ENCODE peak calls at places on chromosomes 16 and 17, in nine cellular contexts. B is cardiac fibroblast; G is neural progenitor cell; M is BJ; Q is brain microvascular endothelial cell; A is mucosa of descending colon; C is effector memory CD4-positive, alpha-beta T cell; J is astrocyte of the cerebellum; T is GM23338. V is an unnamed sample.

GRCh38 chr17:58205936-58206335 is 13.1 kb downstream of the MKS1 start:
- DNase-seq in B (no peak), G (no peak), M (no peak), Q (no peak), A (no peak), C (no peak), J (no peak), T (no peak), V (no peak)

GRCh38 chr17:30225112-30225511 is 10.4 kb downstream of the SLC6A4 start:
- DNase-seq in B (no peak), G (no peak), M (no peak), Q (no peak), A (no peak), C (no peak), J (no peak), T (no peak), V (no peak)

GRCh38 chr16:401468-402348 is at the start of gene DECR2:
- DNase-seq in B (peak), G (peak), M (peak), Q (peak), A (peak), C (peak), J (peak), T (peak), V (peak)

GRCh38 chr17:17352836-17353624 is 49.9 kb downstream of the NT5M start:
- DNase-seq in B (no peak), G (no peak), M (no peak), Q (no peak), A (no peak), C (no peak), J (no peak), T (no peak), V (no peak)

GRCh38 chr16:27518226-27518625 is 31.5 kb downstream of the GTF3C1 start:
- DNase-seq in B (no peak), G (no peak), M (no peak), Q (no peak), A (no peak), C (no peak), J (no peak), T (no peak), V (no peak)

GRCh38 chr16:14300631-14301149 is 229.6 kb downstream of the MRTFB start:
- DNase-seq in B (peak), G (peak), M (no peak), Q (peak), A (peak), C (no peak), J (peak), T (peak), V (no peak)

GRCh38 chr16:57091200-57091989 is 988 bp upstream of the CPNE2 start:
- DNase-seq in B (peak), G (peak), M (no peak), Q (peak), A (peak), C (no peak), J (no peak), T (peak), V (no peak)

GRCh38 chr17:44932526-44933097 is 15.0 kb downstream of the KIF18B start:
- DNase-seq in B (no peak), G (no peak), M (no peak), Q (no peak), A (no peak), C (no peak), J (no peak), T (no peak), V (no peak)

GRCh38 chr16:12794486-12795399 is 8.9 kb downstream of the CPPED1 start:
- DNase-seq in B (no peak), G (no peak), M (no peak), Q (no peak), A (no peak), C (no peak), J (no peak), T (peak), V (peak)

GRCh38 chr16:31079342-31079944 is 5.2 kb downstream of the ZNF646 start:
- DNase-seq in B (no peak), G (no peak), M (no peak), Q (no peak), A (no peak), C (no peak), J (no peak), T (no peak), V (no peak)

GRCh38 chr17:75821552-75821951 is 22.7 kb downstream of the UNC13D start:
- DNase-seq in B (no peak), G (no peak), M (no peak), Q (no peak), A (no peak), C (no peak), J (no peak), T (no peak), V (no peak)

GRCh38 chr17:80770881-80771611 is 220.6 kb upstream of the CHMP6 start:
- DNase-seq in B (no peak), G (no peak), M (no peak), Q (no peak), A (no peak), C (no peak), J (no peak), T (no peak), V (no peak)

GRCh38 chr16:9053006-9053601 is 38.3 kb upstream of the HAPSTR1 start:
- DNase-seq in B (peak), G (peak), M (no peak), Q (peak), A (no peak), C (no peak), J (peak), T (peak), V (no peak)

GRCh38 chr17:51636291-51636690 is 375.9 kb downstream of the UTP18 start:
- DNase-seq in B (no peak), G (peak), M (no peak), Q (no peak), A (no peak), C (no peak), J (no peak), T (peak), V (no peak)

GRCh38 chr16:22732315-22732840 is 81.6 kb upstream of the HS3ST2 start:
- DNase-seq in B (no peak), G (no peak), M (no peak), Q (no peak), A (no peak), C (no peak), J (no peak), T (no peak), V (no peak)

GRCh38 chr17:50176559-50177471 is 11.0 kb downstream of the SGCA start:
- DNase-seq in B (peak), G (no peak), M (no peak), Q (peak), A (no peak), C (no peak), J (no peak), T (no peak), V (no peak)

GRCh38 chr17:16486373-16487250 is 5.4 kb downstream of the LRRC75A start:
- DNase-seq in B (peak), G (peak), M (peak), Q (peak), A (peak), C (no peak), J (peak), T (peak), V (no peak)

GRCh38 chr16:66731101-66731500 is 20.3 kb downstream of the DYNC1LI2 start:
- DNase-seq in B (no peak), G (no peak), M (no peak), Q (no peak), A (no peak), C (no peak), J (no peak), T (no peak), V (no peak)

GRCh38 chr16:67277999-67278772 is 1.1 kb upstream of the PLEKHG4 start:
- DNase-seq in B (peak), G (no peak), M (peak), Q (peak), A (peak), C (no peak), J (peak), T (peak), V (peak)

GRCh38 chr16:61915569-61915968 is 120.7 kb downstream of the CDH8 start:
- DNase-seq in B (no peak), G (no peak), M (no peak), Q (no peak), A (no peak), C (no peak), J (no peak), T (no peak), V (no peak)

GRCh38 chr16:79437764-79438728 is 162.5 kb downstream of the MAF start:
- DNase-seq in B (no peak), G (peak), M (no peak), Q (peak), A (no peak), C (no peak), J (peak), T (peak), V (no peak)

GRCh38 chr17:51499906-51500305 is 239.6 kb downstream of the UTP18 start:
- DNase-seq in B (no peak), G (no peak), M (no peak), Q (no peak), A (no peak), C (no peak), J (no peak), T (no peak), V (no peak)

GRCh38 chr17:55577687-55578086 is 66.4 kb upstream of the SMIM36 start:
- DNase-seq in B (no peak), G (no peak), M (no peak), Q (peak), A (peak), C (peak), J (no peak), T (no peak), V (no peak)
- H3K4me3 ChIP-seq in B (no peak), G (no peak), M (no peak), Q (peak), A (no peak), C (peak), J (no peak), T (no peak), V (no peak)

DNA sequence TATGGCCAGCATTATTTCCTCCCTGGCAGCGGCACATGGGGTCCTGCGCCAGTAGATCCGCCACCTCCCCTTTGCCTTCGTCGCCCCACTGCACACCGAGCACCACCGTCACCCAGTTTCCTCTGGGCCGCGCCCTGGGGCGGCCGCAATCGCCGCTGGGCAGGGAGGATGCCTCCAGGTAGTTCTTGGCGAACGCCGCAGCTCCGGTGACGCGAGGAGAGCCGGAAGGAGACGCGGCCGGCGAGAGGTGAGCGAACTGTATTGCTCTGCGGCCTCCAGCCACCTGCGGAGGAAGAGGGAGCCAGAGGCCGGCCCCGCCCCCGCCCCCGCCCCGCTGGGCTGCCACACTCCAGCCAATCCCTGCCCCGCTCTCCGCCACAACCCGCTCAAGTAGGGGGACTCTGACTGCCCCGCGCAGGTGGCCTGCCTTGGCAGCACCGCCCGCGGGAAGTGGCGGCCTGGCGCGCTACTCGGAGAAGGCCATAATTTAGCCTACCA is 11.8 kb upstream of the SLFN13 start:
- DNase-seq in B (no peak), G (peak), M (no peak), Q (no peak), A (peak), C (peak), J (no peak), T (peak), V (no peak)
- H3K4me3 ChIP-seq in B (no peak), G (peak), M (no peak), Q (no peak), A (no peak), C (peak), J (no peak), T (peak), V (no peak)

GRCh38 chr17:77234695-77235094 is 93.9 kb downstream of the SEC14L1 start:
- DNase-seq in B (no peak), G (no peak), M (no peak), Q (no peak), A (no peak), C (no peak), J (no peak), T (no peak), V (no peak)
- H3K4me3 ChIP-seq in B (no peak), G (no peak), M (no peak), Q (no peak), A (no peak), C (no peak), J (no peak), T (no peak), V (no peak)

DNA sequence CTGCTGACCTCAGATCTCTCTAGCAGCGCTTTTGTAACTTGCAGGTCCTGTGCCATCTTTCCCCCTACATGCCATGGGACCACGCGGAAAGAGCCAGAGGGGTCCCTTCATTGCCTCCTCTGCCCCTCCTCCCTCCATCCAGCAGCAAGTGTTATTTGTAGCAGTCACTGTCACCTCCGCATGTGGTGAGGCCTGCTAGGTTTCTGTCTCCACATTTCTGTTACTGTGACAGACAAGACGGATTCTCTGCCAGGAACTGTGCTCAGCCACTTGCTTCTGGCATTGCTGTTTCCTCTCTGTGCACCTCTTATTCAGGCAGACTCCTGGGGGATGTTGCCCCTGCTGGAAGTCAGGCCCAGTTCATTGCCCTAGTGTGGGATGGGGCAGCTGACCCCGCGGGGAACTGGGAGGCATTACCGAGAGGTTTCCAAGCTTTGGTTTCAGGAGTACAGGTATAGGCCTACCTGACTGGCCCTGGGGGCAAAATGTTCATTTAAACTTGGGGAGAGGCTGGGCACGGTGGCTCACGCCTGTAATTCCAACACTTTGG is 61.2 kb downstream of the RAB11FIP4 start:
- DNase-seq in B (no peak), G (no peak), M (no peak), Q (no peak), A (no peak), C (no peak), J (no peak), T (no peak), V (no peak)
- H3K4me3 ChIP-seq in B (no peak), G (no peak), M (no peak), Q (no peak), A (no peak), C (no peak), J (no peak), T (no peak), V (no peak)

DNA sequence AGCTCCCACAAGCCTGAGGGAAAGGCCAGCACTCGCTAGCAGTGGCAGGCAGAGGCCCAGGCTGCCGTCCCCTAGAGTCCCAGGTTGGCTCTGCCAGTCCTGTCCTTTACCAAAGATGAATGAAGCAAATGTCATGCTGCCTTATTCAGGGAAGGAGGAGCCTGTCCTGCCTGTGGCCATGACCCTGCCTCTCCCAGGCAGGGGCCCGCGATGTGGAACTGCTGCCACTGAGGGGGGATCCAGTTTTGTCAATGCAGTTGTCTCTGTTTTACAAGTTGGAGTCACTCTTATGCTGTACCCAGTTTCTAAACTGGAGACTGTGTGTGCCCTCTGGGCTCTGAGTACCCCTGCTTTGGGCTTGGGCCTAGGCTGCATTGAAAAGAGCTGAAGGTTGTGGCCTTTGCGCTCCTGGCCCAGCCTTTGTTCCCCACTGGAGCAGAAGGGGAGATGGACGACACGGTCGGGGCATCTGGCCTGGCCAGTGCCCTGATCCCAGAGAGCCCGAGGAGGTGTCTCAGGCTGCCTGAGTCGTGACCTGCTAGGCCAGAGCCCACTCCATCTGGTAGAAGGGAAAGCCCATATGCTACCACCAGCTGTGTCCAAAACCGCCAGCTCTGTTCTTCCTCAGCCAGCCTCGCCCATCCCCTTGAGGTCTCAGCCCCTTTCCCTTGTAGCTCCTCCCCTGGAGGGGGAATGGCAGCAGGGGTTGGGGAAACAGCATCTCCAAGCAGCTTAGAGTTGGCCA is 5.5 kb downstream of the LIMD2 start:
- DNase-seq in B (no peak), G (peak), M (no peak), Q (no peak), A (no peak), C (no peak), J (no peak), T (peak), V (no peak)
- H3K4me3 ChIP-seq in B (no peak), G (no peak), M (no peak), Q (no peak), A (no peak), C (no peak), J (no peak), T (no peak), V (no peak)

GRCh38 chr17:63446981-63447687 is 1.0 kb upstream of the CYB561 start:
- DNase-seq in B (no peak), G (peak), M (no peak), Q (no peak), A (peak), C (peak), J (no peak), T (peak), V (peak)

GRCh38 chr17:63444457-63444856 is 1.6 kb downstream of the CYB561 start:
- DNase-seq in B (no peak), G (no peak), M (no peak), Q (no peak), A (no peak), C (no peak), J (no peak), T (no peak), V (no peak)

GRCh38 chr17:63445065-63445464 is 1.0 kb downstream of the CYB561 start:
- DNase-seq in B (no peak), G (no peak), M (no peak), Q (no peak), A (no peak), C (no peak), J (no peak), T (no peak), V (no peak)

GRCh38 chr17:63446218-63446980 is at the start of gene CYB561:
- DNase-seq in B (no peak), G (peak), M (no peak), Q (no peak), A (peak), C (peak), J (no peak), T (peak), V (no peak)

GRCh38 chr17:63445571-63446217 is 412 bp downstream of the CYB561 start:
- DNase-seq in B (no peak), G (peak), M (no peak), Q (no peak), A (peak), C (peak), J (no peak), T (peak), V (no peak)
- H3K4me3 ChIP-seq in B (peak), G (peak), M (peak), Q (peak), A (peak), C (peak), J (peak), T (peak), V (no peak)

GRCh38 chr16:84599528-84600202 is 18.2 kb downstream of the COTL1 start:
- DNase-seq in B (peak), G (peak), M (no peak), Q (peak), A (peak), C (no peak), J (peak), T (peak), V (no peak)
- H3K4me3 ChIP-seq in B (peak), G (peak), M (peak), Q (peak), A (no peak), C (peak), J (peak), T (peak), V (no peak)

V was measured in Jurkat, Clone E6-1.